ENCODE peak calls at places on chromosomes 12 and 14, in four cellular contexts. R is GM04504; F is NCI-H460; W is stimulated activated CD8-positive, alpha-beta memory T cell treated with anti-CD3 and anti-CD28 coated beads, Interleukin-7, amount 100 ng/mL, for 1 hour. L is an unnamed sample.
A peak's percentile ranks its signal among the peaks of the same experiment; 100 is the strongest.

GRCh38 chr14:21203470-21204166 is 47.8 kb upstream of the OR5AU1 start:
- DNase-seq in R (no peak), F (no peak), W (no peak), L (no peak)

GRCh38 chr14:71209888-71210287 is 302.6 kb downstream of the PCNX1 start:
- DNase-seq in R (peak; percentile 67), F (no peak), W (no peak), L (no peak)

GRCh38 chr12:3170423-3171194 is 93.4 kb downstream of the TSPAN9 start:
- DNase-seq in R (peak; percentile 38), F (peak; percentile 14), W (no peak), L (no peak)

GRCh38 chr14:58871972-58872530 is 234.3 kb downstream of the DACT1 start:
- DNase-seq in R (no peak), F (no peak), W (no peak), L (no peak)

GRCh38 chr12:77151030-77151429 is 85.7 kb upstream of the E2F7 start:
- DNase-seq in R (no peak), F (no peak), W (no peak), L (no peak)

GRCh38 chr12:120698677-120699076 is 11.6 kb upstream of the UNC119B start:
- DNase-seq in R (no peak), F (no peak), W (no peak), L (no peak)

GRCh38 chr12:98580695-98581094 is 12.8 kb upstream of the SLC25A3 start:
- DNase-seq in R (no peak), F (no peak), W (no peak), L (no peak)

GRCh38 chr12:88604646-88605045 is 24.4 kb upstream of the KITLG start:
- DNase-seq in R (no peak), F (no peak), W (no peak), L (no peak)

GRCh38 chr12:106585862-106586534 is 3.2 kb downstream of the RFX4 start:
- DNase-seq in R (no peak), F (no peak), W (no peak), L (no peak)

GRCh38 chr14:98871796-98872195 is 400.2 kb downstream of the BCL11B start:
- DNase-seq in R (peak; percentile 6), F (no peak), W (no peak), L (no peak)

GRCh38 chr12:129877383-129877782 is 26.4 kb downstream of the TMEM132D start:
- DNase-seq in R (no peak), F (no peak), W (no peak), L (peak; percentile 27)

GRCh38 chr12:95182868-95183415 is 34.3 kb downstream of the FGD6 start:
- DNase-seq in R (no peak), F (no peak), W (no peak), L (no peak)

GRCh38 chr14:100096656-100097055 is 31.4 kb downstream of the EVL start:
- DNase-seq in R (peak; percentile 50), F (no peak), W (no peak), L (no peak)

GRCh38 chr12:84357314-84357713 is 555.3 kb downstream of the SLC6A15 start:
- DNase-seq in R (no peak), F (no peak), W (no peak), L (no peak)

GRCh38 chr12:120639771-120640721 is at the start of gene CABP1:
- DNase-seq in R (no peak), F (no peak), W (peak; percentile 45), L (no peak)

GRCh38 chr12:124497658-124498057 is 69.8 kb downstream of the NCOR2 start:
- DNase-seq in R (peak; percentile 78), F (no peak), W (no peak), L (no peak)

GRCh38 chr14:94174622-94175402 is 690 bp downstream of the PPP4R4 start:
- DNase-seq in R (no peak), F (no peak), W (no peak), L (no peak)

GRCh38 chr12:104683831-104684503 is 227.2 kb downstream of the CHST11 start:
- DNase-seq in R (no peak), F (no peak), W (no peak), L (no peak)

GRCh38 chr12:125220404-125221273 is 155.4 kb downstream of the AACS start:
- DNase-seq in R (no peak), F (no peak), W (no peak), L (no peak)

GRCh38 chr12:68532204-68532886 is 78.4 kb upstream of the RAP1B start:
- DNase-seq in R (no peak), F (no peak), W (no peak), L (no peak)

GRCh38 chr12:89856431-89856830 is 147.8 kb upstream of the ATP2B1 start:
- DNase-seq in R (peak; percentile 40), F (no peak), W (no peak), L (no peak)

GRCh38 chr14:35154016-35154415 is 31.7 kb downstream of the PRORP start:
- DNase-seq in R (no peak), F (no peak), W (no peak), L (no peak)

GRCh38 chr12:30329281-30329680 is 366.4 kb downstream of the IPO8 start:
- DNase-seq in R (no peak), F (no peak), W (no peak), L (no peak)

GRCh38 chr12:88703790-88704189 is 123.5 kb upstream of the KITLG start:
- DNase-seq in R (no peak), F (no peak), W (no peak), L (no peak)

GRCh38 chr12:48758186-48758585 is 30.7 kb downstream of the ADCY6 start:
- DNase-seq in R (no peak), F (no peak), W (no peak), L (no peak)

GRCh38 chr12:115926037-115926670 is 351.3 kb downstream of the MED13L start:
- DNase-seq in R (no peak), F (no peak), W (no peak), L (no peak)